ENCODE peak calls at places on chromosomes 13 and 19, in ten cellular contexts. Y, P, D, R, O, W, A, E, S and G are unnamed samples.

GRCh38 chr13:23515116-23515515 is 55.1 kb upstream of the TNFRSF19 start:
- DNase-seq in Y (no peak), P (no peak), D (no peak), R (no peak), O (no peak), W (no peak), A (no peak), E (no peak), S (no peak), G (no peak)

GRCh38 chr13:81458211-81458610 is 1117.3 kb upstream of the SPRY2 start:
- DNase-seq in Y (no peak), P (no peak), D (no peak), R (no peak), O (no peak), W (no peak), A (no peak), E (no peak), S (no peak), G (no peak)

GRCh38 chr13:43061496-43062280 is 38.3 kb downstream of the DNAJC15 start:
- DNase-seq in Y (no peak), P (no peak), D (no peak), R (no peak), O (no peak), W (no peak), A (no peak), E (no peak), S (no peak), G (no peak)

GRCh38 chr13:104648291-104648690 is 1582.1 kb upstream of the SLC10A2 start:
- DNase-seq in Y (no peak), P (no peak), D (no peak), R (no peak), O (no peak), W (no peak), A (no peak), E (peak; percentile 26), S (no peak), G (no peak)

GRCh38 chr13:41611385-41611784 is 154.0 kb downstream of the RGCC start:
- DNase-seq in Y (no peak), P (no peak), D (no peak), R (no peak), O (no peak), W (no peak), A (no peak), E (no peak), S (no peak), G (no peak)

GRCh38 chr19:35846038-35846668 is 6.2 kb downstream of the NPHS1 start:
- DNase-seq in Y (no peak), P (no peak), D (no peak), R (no peak), O (no peak), W (no peak), A (no peak), E (no peak), S (no peak), G (no peak)

GRCh38 chr13:59532405-59532804 is 631.3 kb downstream of the DIAPH3 start:
- DNase-seq in Y (no peak), P (no peak), D (no peak), R (no peak), O (no peak), W (no peak), A (no peak), E (no peak), S (no peak), G (no peak)

GRCh38 chr19:18502633-18503294 is 19.1 kb downstream of the ELL start:
- DNase-seq in Y (no peak), P (no peak), D (peak; percentile 56), R (peak; percentile 50), O (no peak), W (peak; percentile 75), A (no peak), E (peak; percentile 73), S (no peak), G (no peak)

GRCh38 chr13:114143806-114144605 is 11.6 kb upstream of the RASA3 start:
- DNase-seq in Y (peak; percentile 49), P (no peak), D (no peak), R (peak; percentile 46), O (no peak), W (peak; percentile 40), A (no peak), E (no peak), S (peak; percentile 27), G (no peak)

GRCh38 chr13:112968910-112969691 is at the start of gene MCF2L:
- DNase-seq in Y (no peak), P (no peak), D (peak; percentile 46), R (peak; percentile 70), O (peak; percentile 59), W (peak; percentile 53), A (peak; percentile 31), E (peak; percentile 92), S (peak; percentile 82), G (peak; percentile 77)

GRCh38 chr13:112969692-112970338 is 801 bp downstream of the MCF2L start:
- DNase-seq in Y (no peak), P (no peak), D (no peak), R (no peak), O (no peak), W (peak; percentile 8), A (no peak), E (no peak), S (peak; percentile 25), G (no peak)

GRCh38 chr13:112972258-112972657 is 3.2 kb downstream of the MCF2L start:
- DNase-seq in Y (no peak), P (no peak), D (no peak), R (no peak), O (no peak), W (no peak), A (no peak), E (no peak), S (no peak), G (no peak)

GRCh38 chr13:112971288-112971643 is 2.3 kb downstream of the MCF2L start:
- DNase-seq in Y (no peak), P (no peak), D (no peak), R (peak; percentile 33), O (no peak), W (peak; percentile 4), A (no peak), E (no peak), S (peak; percentile 32), G (peak; percentile 15)

DNA sequence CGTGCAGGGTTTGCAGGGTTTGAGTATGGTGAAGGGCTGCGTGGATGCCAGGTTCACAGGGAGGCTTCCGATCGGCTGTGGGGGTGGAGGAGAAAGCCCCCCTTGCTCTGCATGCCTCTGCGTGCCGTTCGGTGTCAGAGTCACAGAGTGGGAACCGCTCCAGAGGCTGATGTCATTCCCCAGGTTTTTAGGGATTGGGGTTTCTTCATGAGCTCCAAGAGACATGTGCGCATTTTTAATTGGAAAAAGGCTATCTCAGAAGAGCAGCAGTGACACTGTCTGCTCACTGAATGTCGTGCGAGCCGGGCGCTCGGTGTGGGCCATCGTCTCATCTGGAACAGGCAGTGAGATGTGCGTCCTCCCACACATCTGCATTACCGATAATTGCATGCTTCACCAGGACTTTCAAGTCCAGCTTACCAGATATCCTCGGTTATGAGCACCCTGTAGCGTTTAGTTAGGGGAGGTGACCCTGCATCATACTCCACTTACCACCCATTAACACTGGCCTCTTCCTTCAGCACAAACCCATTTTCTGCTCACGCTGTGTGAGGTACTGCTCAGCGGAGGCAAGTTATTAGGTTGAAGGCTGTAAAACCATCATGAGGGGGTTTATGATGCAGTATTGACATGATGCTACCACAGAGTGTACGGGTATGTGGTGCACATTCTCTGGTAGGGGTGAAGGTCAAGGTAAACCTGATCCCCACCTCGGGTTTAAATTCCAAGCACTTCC is 1.7 kb downstream of the MCF2L start:
- DNase-seq in Y (no peak), P (no peak), D (no peak), R (peak; percentile 26), O (no peak), W (peak; percentile 15), A (no peak), E (peak; percentile 55), S (peak; percentile 50), G (peak; percentile 22)
- H3K4me1 ChIP-seq in Y (no peaks in the 10 kb centered on the region), P (peaks cover 3% of the 10 kb centered on the region), D (peaks cover 45% of the 10 kb centered on the region), R (peaks cover 3% of the 10 kb centered on the region), O (peaks cover 16% of the 10 kb centered on the region), W (peaks cover 7% of the 10 kb centered on the region), A (peaks cover 23% of the 10 kb centered on the region), E (peaks cover 20% of the 10 kb centered on the region), S (peaks cover 3% of the 10 kb centered on the region), G (peaks cover 3% of the 10 kb centered on the region)

GRCh38 chr19:13087795-13088537 is 14.7 kb downstream of the LYL1 start:
- DNase-seq in Y (no peak), P (peak; percentile 64), D (no peak), R (no peak), O (no peak), W (no peak), A (no peak), E (no peak), S (no peak), G (no peak)

GRCh38 chr19:13089857-13090507 is 12.7 kb downstream of the LYL1 start:
- DNase-seq in Y (no peak), P (peak; percentile 63), D (no peak), R (no peak), O (no peak), W (no peak), A (no peak), E (no peak), S (peak; percentile 39), G (no peak)

GRCh38 chr19:13087295-13087694 is 15.4 kb downstream of the LYL1 start:
- DNase-seq in Y (no peak), P (peak; percentile 62), D (no peak), R (no peak), O (no peak), W (no peak), A (no peak), E (no peak), S (no peak), G (no peak)

GRCh38 chr19:13090511-13091231 is 12.0 kb downstream of the LYL1 start:
- DNase-seq in Y (peak; percentile 77), P (peak; percentile 63), D (no peak), R (no peak), O (no peak), W (no peak), A (no peak), E (no peak), S (peak; percentile 52), G (no peak)

GRCh38 chr19:13089139-13089856 is 13.4 kb downstream of the LYL1 start:
- DNase-seq in Y (no peak), P (peak; percentile 68), D (no peak), R (no peak), O (no peak), W (no peak), A (no peak), E (no peak), S (peak; percentile 33), G (no peak)
- TF ChIP-seq CTCF in Y (peak; percentile 50), P (peak; percentile 29), D (peak; percentile 11), R (peak; percentile 15), O (no peak), W (no peak), A (peak; percentile 57), E (no peak), S (no peak), G (no peak)

GRCh38 chr19:43638214-43638990 is 1.2 kb downstream of the CADM4 start:
- DNase-seq in Y (no peak), P (no peak), D (no peak), R (no peak), O (no peak), W (no peak), A (no peak), E (no peak), S (no peak), G (no peak)
- H3K4me1 ChIP-seq in Y (peaks cover 4% of the 10 kb centered on the region), P (no peaks in the 10 kb centered on the region), D (peaks cover 8% of the 10 kb centered on the region), R (peaks cover 5% of the 10 kb centered on the region), O (peaks cover 8% of the 10 kb centered on the region), W (no peaks in the 10 kb centered on the region), A (peaks cover 11% of the 10 kb centered on the region), E (peaks cover 9% of the 10 kb centered on the region), S (peaks cover 6% of the 10 kb centered on the region), G (peaks cover 6% of the 10 kb centered on the region)

GRCh38 chr13:36850790-36851438 is 31.9 kb downstream of the RFXAP start:
- DNase-seq in Y (peak; percentile 55), P (no peak), D (no peak), R (no peak), O (no peak), W (no peak), A (no peak), E (no peak), S (no peak), G (peak; percentile 51)
- TF ChIP-seq CTCF in Y (peak; percentile 63), P (peak; percentile 10), D (peak; percentile 35), R (no peak), O (no peak), W (peak; percentile 12), A (no peak), E (no peak), S (no peak), G (no peak)